ENCODE peak calls at places on chromosomes 4 and X, in eight cellular contexts. Y, N, G, R, X, H, E and Q are unnamed samples. For H3K36me3, the result is how much of the 10 kb centered on the place peaks cover.

GRCh38 chr4:123786955-123787354 is 390.4 kb downstream of the SPRY1 start:
- DNase-seq in Y (peak), N (no peak), G (peak), R (no peak), X (no peak), H (peak), E (peak), Q (no peak)

GRCh38 chrX:13716905-13717304 is 17.5 kb downstream of the TRAPPC2 start:
- DNase-seq in Y (no peak), N (no peak), G (no peak), R (peak), X (no peak), H (no peak), E (no peak), Q (no peak)

GRCh38 chr4:132101526-132101925 is 1047.6 kb upstream of the PCDH10 start:
- DNase-seq in Y (peak), N (no peak), G (no peak), R (no peak), X (no peak), H (peak), E (no peak), Q (no peak)

GRCh38 chrX:41779058-41779564 is 55.1 kb downstream of the GPR82 start:
- DNase-seq in Y (peak), N (peak), G (peak), R (no peak), X (no peak), H (peak), E (no peak), Q (peak)

GRCh38 chr4:137531951-137532868 is at the start of gene PCDH18:
- DNase-seq in Y (peak), N (peak), G (peak), R (peak), X (peak), H (peak), E (peak), Q (peak)

GRCh38 chr4:156182269-156182668 is 228.6 kb upstream of the CTSO start:
- DNase-seq in Y (no peak), N (no peak), G (peak), R (no peak), X (no peak), H (no peak), E (no peak), Q (peak)

GRCh38 chr4:93828332-93828829 is at the start of gene ATOH1:
- DNase-seq in Y (no peak), N (no peak), G (peak), R (peak), X (no peak), H (no peak), E (no peak), Q (peak)

GRCh38 chr4:71300362-71300761 is 38.5 kb upstream of the SLC4A4 start:
- DNase-seq in Y (no peak), N (no peak), G (no peak), R (no peak), X (no peak), H (no peak), E (no peak), Q (no peak)

GRCh38 chrX:135295238-135295943 is 13.9 kb upstream of the ETDC start:
- DNase-seq in Y (peak), N (no peak), G (no peak), R (peak), X (no peak), H (peak), E (peak), Q (peak)

GRCh38 chr4:147582386-147583077 is 34.7 kb upstream of the TMEM184C start:
- DNase-seq in Y (peak), N (peak), G (no peak), R (no peak), X (no peak), H (peak), E (no peak), Q (peak)

GRCh38 chr4:24664956-24665355 is 80.6 kb upstream of the DHX15 start:
- DNase-seq in Y (peak), N (no peak), G (peak), R (no peak), X (no peak), H (no peak), E (no peak), Q (no peak)

GRCh38 chr4:89469512-89469911 is 161.9 kb upstream of the GPRIN3 start:
- DNase-seq in Y (peak), N (no peak), G (peak), R (no peak), X (no peak), H (no peak), E (no peak), Q (no peak)

GRCh38 chr4:143514432-143514831 is 930 bp downstream of the SMARCA5 start:
- DNase-seq in Y (peak), N (peak), G (peak), R (peak), X (peak), H (peak), E (peak), Q (peak)

GRCh38 chr4:16516796-16517413 is 290.6 kb upstream of the TAPT1 start:
- DNase-seq in Y (peak), N (peak), G (peak), R (no peak), X (no peak), H (peak), E (no peak), Q (no peak)

GRCh38 chr4:103091601-103092223 is 7.9 kb downstream of the BDH2 start:
- DNase-seq in Y (peak), N (peak), G (peak), R (peak), X (no peak), H (peak), E (no peak), Q (peak)

GRCh38 chrX:9355739-9356138 is 109.1 kb upstream of the TBL1X start:
- DNase-seq in Y (no peak), N (no peak), G (no peak), R (no peak), X (no peak), H (no peak), E (no peak), Q (no peak)

GRCh38 chrX:4547218-4547836 is 833.9 kb upstream of the PRKX start:
- DNase-seq in Y (peak), N (peak), G (peak), R (peak), X (peak), H (peak), E (peak), Q (peak)

GRCh38 chr4:77095101-77095826 is 19.5 kb upstream of the CCNI start:
- DNase-seq in Y (peak), N (peak), G (peak), R (peak), X (peak), H (peak), E (peak), Q (peak)

GRCh38 chr4:173333658-173334084 is 487 bp downstream of the HMGB2 start:
- DNase-seq in Y (peak), N (peak), G (peak), R (peak), X (peak), H (no peak), E (peak), Q (no peak)

GRCh38 chrX:153595859-153596857 is 2.8 kb downstream of the CCNQ start:
- DNase-seq in Y (no peak), N (no peak), G (no peak), R (no peak), X (no peak), H (no peak), E (no peak), Q (no peak)

GRCh38 chrX:44203791-44204190 is 139.7 kb downstream of the EFHC2 start:
- DNase-seq in Y (no peak), N (peak), G (no peak), R (no peak), X (no peak), H (no peak), E (no peak), Q (no peak)

GRCh38 chr4:189870835-189871234 is 69.8 kb upstream of the FRG1 start:
- DNase-seq in Y (no peak), N (no peak), G (no peak), R (no peak), X (no peak), H (no peak), E (no peak), Q (no peak)

GRCh38 chr4:32172761-32173160 is 1452.6 kb downstream of the PCDH7 start:
- DNase-seq in Y (peak), N (peak), G (no peak), R (no peak), X (no peak), H (peak), E (no peak), Q (peak)

GRCh38 chrX:17584248-17584681 is 153.0 kb upstream of the SCML1 start:
- DNase-seq in Y (peak), N (peak), G (peak), R (no peak), X (no peak), H (peak), E (no peak), Q (peak)

GRCh38 chr4:142095886-142096605 is 459.7 kb downstream of the IL15 start:
- DNase-seq in Y (peak), N (peak), G (peak), R (no peak), X (no peak), H (peak), E (peak), Q (peak)

GRCh38 chrX:152600853-152601635 is 36.7 kb upstream of the GABRQ start:
- DNase-seq in Y (no peak), N (no peak), G (no peak), R (no peak), X (no peak), H (peak), E (no peak), Q (no peak)

GRCh38 chr4:76658231-76659102 is 223.4 kb downstream of the SHROOM3 start:
- DNase-seq in Y (peak), N (peak), G (peak), R (no peak), X (no peak), H (no peak), E (no peak), Q (peak)

GRCh38 chrX:140501940-140502468 is 2.9 kb downstream of the SOX3 start:
- DNase-seq in Y (no peak), N (no peak), G (no peak), R (no peak), X (no peak), H (no peak), E (no peak), Q (no peak)

GRCh38 chr4:87092389-87093141 is 127.9 kb downstream of the KLHL8 start:
- DNase-seq in Y (peak), N (peak), G (peak), R (no peak), X (no peak), H (peak), E (peak), Q (peak)

GRCh38 chr4:150375025-150375424 is 206.9 kb upstream of the MAB21L2 start:
- DNase-seq in Y (no peak), N (no peak), G (no peak), R (no peak), X (no peak), H (no peak), E (no peak), Q (no peak)

GRCh38 chr4:137608085-137608484 is 75.8 kb upstream of the PCDH18 start:
- DNase-seq in Y (no peak), N (peak), G (no peak), R (no peak), X (no peak), H (no peak), E (no peak), Q (no peak)

GRCh38 chrX:18288716-18289115 is 65.8 kb downstream of the SCML2 start:
- DNase-seq in Y (no peak), N (no peak), G (no peak), R (no peak), X (no peak), H (no peak), E (no peak), Q (no peak)

GRCh38 chr4:158193171-158193749 is 17.0 kb upstream of the TMEM144 start:
- DNase-seq in Y (peak), N (peak), G (peak), R (peak), X (no peak), H (no peak), E (no peak), Q (peak)

GRCh38 chr4:188728359-188728758 is 589.1 kb downstream of the TRIML1 start:
- DNase-seq in Y (peak), N (no peak), G (no peak), R (no peak), X (no peak), H (no peak), E (no peak), Q (no peak)

GRCh38 chrX:111896148-111896547 is 20.2 kb downstream of the TRPC5OS start:
- DNase-seq in Y (no peak), N (no peak), G (no peak), R (no peak), X (no peak), H (no peak), E (no peak), Q (no peak)

GRCh38 chrX:97638621-97639020 is 754.9 kb downstream of the RPA4 start:
- DNase-seq in Y (no peak), N (no peak), G (no peak), R (no peak), X (no peak), H (no peak), E (no peak), Q (no peak)
- H3K4me3 ChIP-seq in Y (no peak), N (no peak), G (no peak), R (no peak), X (no peak), H (no peak), E (no peak), Q (no peak)

GRCh38 chr4:957231-957580 is 16.2 kb downstream of the DGKQ start:
- DNase-seq in Y (no peak), N (no peak), G (no peak), R (no peak), X (no peak), H (no peak), E (no peak), Q (no peak)
- H3K36me3 ChIP-seq in Y (under half), N (under half), G (under half), R (under half), X (under half), H (under half), E (under half), Q (under half)

GRCh38 chr4:101283436-101283835 is 63.9 kb downstream of the PPP3CA start:
- DNase-seq in Y (no peak), N (no peak), G (no peak), R (no peak), X (no peak), H (no peak), E (no peak), Q (no peak)
- H3K4me3 ChIP-seq in Y (no peak), N (no peak), G (no peak), R (no peak), X (no peak), H (no peak), E (no peak), Q (no peak)

DNA sequence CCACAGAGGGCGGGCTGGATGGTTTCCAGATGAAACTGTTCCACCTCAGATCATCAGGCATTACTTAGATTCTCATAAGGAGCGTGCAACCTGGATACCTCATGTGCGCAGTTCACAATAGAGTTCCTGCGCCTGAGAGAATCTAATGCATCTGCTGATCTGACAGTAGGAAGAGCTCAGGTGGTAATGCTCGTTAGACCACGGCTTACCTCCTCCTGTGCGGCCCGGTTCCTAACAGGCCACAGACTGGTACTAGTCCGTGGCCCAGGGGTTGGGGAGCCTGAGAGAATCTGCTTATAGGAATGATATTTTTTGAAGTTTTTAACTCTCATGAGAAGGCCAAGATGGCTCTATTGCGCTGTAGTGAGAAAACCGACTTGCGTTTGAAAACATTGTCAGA is 5.4 kb downstream of the NCAPG start:
- DNase-seq in Y (no peak), N (no peak), G (no peak), R (no peak), X (no peak), H (no peak), E (no peak), Q (no peak)
- H3K36me3 ChIP-seq in Y (under half), N (under half), G (under half), R (under half), X (under half), H (under half), E (under half), Q (under half)

GRCh38 chr4:153465145-153465544 is 1.0 kb upstream of the TMEM131L start:
- DNase-seq in Y (no peak), N (no peak), G (no peak), R (no peak), X (no peak), H (no peak), E (no peak), Q (no peak)
- H3K4me3 ChIP-seq in Y (no peak), N (peak), G (peak), R (peak), X (peak), H (no peak), E (no peak), Q (peak)